ENCODE peak calls at places on chromosome 13, in eight cellular contexts. T, Y, G, Z, E, X, N and I are unnamed samples.

GRCh38 chr13:85631801-85632200 is 167.4 kb downstream of the SLITRK6 start:
- DNase-seq in T (no peak), Y (no peak), G (peak), Z (no peak), E (no peak), X (no peak), N (no peak), I (no peak)

GRCh38 chr13:38804536-38804935 is 117.7 kb downstream of the FREM2 start:
- DNase-seq in T (peak), Y (peak), G (no peak), Z (no peak), E (no peak), X (no peak), N (no peak), I (no peak)

GRCh38 chr13:70755411-70755810 is 647.2 kb upstream of the KLHL1 start:
- DNase-seq in T (no peak), Y (no peak), G (no peak), Z (no peak), E (no peak), X (no peak), N (no peak), I (no peak)

GRCh38 chr13:97696921-97697320 is 256.6 kb upstream of the IPO5 start:
- DNase-seq in T (no peak), Y (no peak), G (no peak), Z (no peak), E (no peak), X (no peak), N (no peak), I (no peak)

GRCh38 chr13:98665638-98665995 is 86.9 kb downstream of the SLC15A1 start:
- DNase-seq in T (no peak), Y (no peak), G (no peak), Z (no peak), E (no peak), X (no peak), N (no peak), I (no peak)

GRCh38 chr13:31278874-31279273 is 79.1 kb downstream of the B3GLCT start:
- DNase-seq in T (no peak), Y (no peak), G (no peak), Z (no peak), E (no peak), X (no peak), N (no peak), I (no peak)

GRCh38 chr13:112674412-112675383 is 15.1 kb upstream of the ATP11A start:
- DNase-seq in T (no peak), Y (no peak), G (no peak), Z (no peak), E (no peak), X (no peak), N (no peak), I (no peak)

GRCh38 chr13:22091222-22091970 is 420.5 kb downstream of the FGF9 start:
- DNase-seq in T (no peak), Y (no peak), G (no peak), Z (no peak), E (no peak), X (no peak), N (no peak), I (no peak)

GRCh38 chr13:28609936-28610335 is 49.0 kb upstream of the POMP start:
- DNase-seq in T (peak), Y (peak), G (peak), Z (no peak), E (peak), X (no peak), N (no peak), I (no peak)

GRCh38 chr13:46901721-46902120 is 4.9 kb upstream of the HTR2A start:
- DNase-seq in T (no peak), Y (no peak), G (no peak), Z (no peak), E (no peak), X (no peak), N (no peak), I (no peak)

GRCh38 chr13:30443957-30444404 is 21.7 kb downstream of the UBE2L5 start:
- DNase-seq in T (no peak), Y (no peak), G (no peak), Z (no peak), E (no peak), X (no peak), N (no peak), I (no peak)

GRCh38 chr13:49262634-49263033 is 14.9 kb downstream of the CDADC1 start:
- DNase-seq in T (no peak), Y (no peak), G (no peak), Z (no peak), E (no peak), X (no peak), N (no peak), I (no peak)

GRCh38 chr13:77857810-77858209 is 60.8 kb downstream of the EDNRB start:
- DNase-seq in T (peak), Y (no peak), G (no peak), Z (no peak), E (no peak), X (no peak), N (no peak), I (no peak)

GRCh38 chr13:38763446-38764381 is 76.8 kb downstream of the FREM2 start:
- DNase-seq in T (peak), Y (peak), G (peak), Z (no peak), E (peak), X (peak), N (no peak), I (peak)

GRCh38 chr13:52925221-52925620 is 76.8 kb upstream of the PCDH8 start:
- DNase-seq in T (peak), Y (no peak), G (no peak), Z (no peak), E (peak), X (no peak), N (no peak), I (no peak)

GRCh38 chr13:99251908-99252307 is 6.3 kb downstream of the GPR18 start:
- DNase-seq in T (no peak), Y (no peak), G (no peak), Z (no peak), E (no peak), X (no peak), N (no peak), I (no peak)

GRCh38 chr13:28837111-28837510 is 17.0 kb downstream of the MTUS2 start:
- DNase-seq in T (no peak), Y (no peak), G (no peak), Z (no peak), E (peak), X (no peak), N (no peak), I (no peak)

GRCh38 chr13:47433461-47434005 is 536.7 kb upstream of the HTR2A start:
- DNase-seq in T (peak), Y (no peak), G (peak), Z (no peak), E (no peak), X (no peak), N (no peak), I (no peak)

GRCh38 chr13:26872444-26873173 is 112.0 kb upstream of the GPR12 start:
- DNase-seq in T (peak), Y (peak), G (peak), Z (peak), E (peak), X (peak), N (peak), I (peak)